ENCODE peak calls at places on chromosomes 6 and 20, in eight cellular contexts. M is SJSA1, T is hepatocyte, J is PC-9, P is endothelial cell of umbilical vein, R is spleen, F is fibroblast of lung, S is ovary. A is an unnamed sample.

GRCh38 chr6:136761227-136761922 is 30.9 kb downstream of the MAP3K5 start:
- DNase-seq in F (peak; percentile 56), R (peak; percentile 78), M (no peak), P (peak; percentile 55), T (no peak), S (no peak), J (no peak), A (peak; percentile 41)

GRCh38 chr6:6875818-6876470 is 231.8 kb upstream of the RREB1 start:
- DNase-seq in F (peak; percentile 79), J (peak; percentile 90), P (no peak), S (peak; percentile 37), T (peak; percentile 68), M (peak; percentile 9), R (no peak), A (no peak)

GRCh38 chr6:25710287-25710686 is 44.3 kb upstream of the SLC17A4 start:
- DNase-seq in F (no peak), P (no peak), M (no peak), S (no peak), T (no peak), R (no peak), J (no peak), A (no peak)

GRCh38 chr6:33595001-33595846 is 15.1 kb upstream of the BAK1 start:
- DNase-seq in T (no peak), F (peak; percentile 35), P (no peak), J (peak; percentile 63), S (no peak), R (no peak), M (no peak), A (no peak)

GRCh38 chr6:157278171-157278570 is 45.1 kb downstream of the TMEM242 start:
- DNase-seq in R (no peak), T (no peak), P (no peak), F (no peak), J (no peak), M (no peak), S (no peak), A (no peak)

GRCh38 chr6:37919417-37920157 is 100.1 kb downstream of the ZFAND3 start:
- DNase-seq in R (no peak), T (no peak), J (no peak), M (no peak), S (no peak), P (no peak), F (peak; percentile 84), A (no peak)

GRCh38 chr6:9612489-9612888 is 802.4 kb downstream of the TFAP2A start:
- DNase-seq in S (no peak), R (no peak), P (no peak), F (no peak), J (no peak), M (no peak), T (no peak), A (no peak)

GRCh38 chr20:11331096-11331495 is 586.6 kb upstream of the BTBD3 start:
- DNase-seq in F (no peak), P (peak; percentile 5), J (no peak), S (no peak), T (no peak), M (no peak), R (no peak), A (no peak)

GRCh38 chr6:27452496-27452897 is 20.4 kb downstream of the ZNF184 start:
- DNase-seq in M (peak; percentile 2), R (no peak), F (peak; percentile 21), P (no peak), T (no peak), J (no peak), S (no peak), A (no peak)

GRCh38 chr6:125201961-125202729 is 48.6 kb downstream of the TPD52L1 start:
- DNase-seq in J (peak; percentile 99), T (peak; percentile 57), R (no peak), M (peak; percentile 72), F (peak; percentile 97), S (peak; percentile 57), P (peak; percentile 77), A (peak; percentile 20)

GRCh38 chr20:16978497-16978896 is 230.3 kb downstream of the OTOR start:
- DNase-seq in R (no peak), P (no peak), J (no peak), F (no peak), M (no peak), T (no peak), S (no peak), A (no peak)

GRCh38 chr20:32574296-32575226 is 10.6 kb downstream of the NOL4L start:
- DNase-seq in S (peak; percentile 37), M (peak; percentile 84), P (peak; percentile 47), T (peak; percentile 92), R (no peak), F (peak; percentile 85), J (peak; percentile 50), A (no peak)

GRCh38 chr6:31730631-31731086 is 1.6 kb upstream of the DDAH2 start:
- DNase-seq in M (peak; percentile 22), R (peak; percentile 71), S (no peak), F (no peak), T (no peak), J (no peak), P (no peak), A (no peak)

GRCh38 chr6:31729979-31730630 is 1.0 kb upstream of the DDAH2 start:
- DNase-seq in F (peak; percentile 91), P (peak; percentile 94), M (peak; percentile 94), T (peak; percentile 97), S (peak; percentile 94), J (peak; percentile 62), R (peak; percentile 94), A (peak; percentile 97)

GRCh38 chr6:31728767-31729514 is at the start of gene DDAH2:
- DNase-seq in T (peak; percentile 31), F (no peak), R (peak; percentile 86), M (no peak), J (no peak), S (peak; percentile 45), P (no peak), A (peak; percentile 38)

GRCh38 chr6:31727717-31728671 is 1.1 kb downstream of the DDAH2 start:
- DNase-seq in S (no peak), T (no peak), F (no peak), R (peak; percentile 87), P (no peak), J (no peak), M (no peak), A (peak; percentile 49)

GRCh38 chr6:31729515-31729978 is 448 bp upstream of the DDAH2 start:
- DNase-seq in F (peak; percentile 91), S (peak; percentile 96), M (peak; percentile 98), P (peak; percentile 90), R (peak; percentile 96), T (peak; percentile 93), J (peak; percentile 78), A (peak; percentile 96)
- H3K27ac ChIP-seq in F (peak overlapping the region; percentile 76), S (peak overlapping the region; percentile 93), M (peak overlapping the region; percentile 76), P (peak overlapping the region; percentile 54), R (peak overlapping the region; percentile 79), T (peak overlapping the region; percentile 99), J (no peak overlapping the region), A (peak overlapping the region; percentile 93)

DNA sequence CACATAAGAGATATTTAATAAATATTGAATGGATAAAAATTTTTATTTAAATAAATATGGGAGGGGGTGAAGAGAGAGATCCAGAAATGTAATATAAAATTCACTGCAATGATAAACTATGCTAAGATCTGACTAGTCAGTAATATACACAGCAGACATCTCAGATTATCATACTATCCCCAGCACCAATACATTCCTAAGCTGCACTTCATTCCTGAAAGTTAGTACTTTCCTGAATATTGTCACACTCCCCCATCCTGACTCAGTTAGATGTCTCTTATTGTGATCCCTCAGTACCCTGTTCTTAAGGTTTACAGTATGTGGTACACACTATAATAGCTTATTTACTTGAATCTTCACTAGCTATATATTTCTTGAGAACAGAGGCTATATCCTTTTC is 88.3 kb upstream of the KCNQ5 start:
- DNase-seq in S (no peak), R (no peak), M (no peak), J (no peak), T (no peak), P (no peak), F (no peak), A (no peak)
- H3K27ac ChIP-seq in S (no peak overlapping the region), R (no peak overlapping the region), M (no peak overlapping the region), J (no peak overlapping the region), T (no peak overlapping the region), P (no peak overlapping the region), F (no peak overlapping the region), A (no peak overlapping the region)

DNA sequence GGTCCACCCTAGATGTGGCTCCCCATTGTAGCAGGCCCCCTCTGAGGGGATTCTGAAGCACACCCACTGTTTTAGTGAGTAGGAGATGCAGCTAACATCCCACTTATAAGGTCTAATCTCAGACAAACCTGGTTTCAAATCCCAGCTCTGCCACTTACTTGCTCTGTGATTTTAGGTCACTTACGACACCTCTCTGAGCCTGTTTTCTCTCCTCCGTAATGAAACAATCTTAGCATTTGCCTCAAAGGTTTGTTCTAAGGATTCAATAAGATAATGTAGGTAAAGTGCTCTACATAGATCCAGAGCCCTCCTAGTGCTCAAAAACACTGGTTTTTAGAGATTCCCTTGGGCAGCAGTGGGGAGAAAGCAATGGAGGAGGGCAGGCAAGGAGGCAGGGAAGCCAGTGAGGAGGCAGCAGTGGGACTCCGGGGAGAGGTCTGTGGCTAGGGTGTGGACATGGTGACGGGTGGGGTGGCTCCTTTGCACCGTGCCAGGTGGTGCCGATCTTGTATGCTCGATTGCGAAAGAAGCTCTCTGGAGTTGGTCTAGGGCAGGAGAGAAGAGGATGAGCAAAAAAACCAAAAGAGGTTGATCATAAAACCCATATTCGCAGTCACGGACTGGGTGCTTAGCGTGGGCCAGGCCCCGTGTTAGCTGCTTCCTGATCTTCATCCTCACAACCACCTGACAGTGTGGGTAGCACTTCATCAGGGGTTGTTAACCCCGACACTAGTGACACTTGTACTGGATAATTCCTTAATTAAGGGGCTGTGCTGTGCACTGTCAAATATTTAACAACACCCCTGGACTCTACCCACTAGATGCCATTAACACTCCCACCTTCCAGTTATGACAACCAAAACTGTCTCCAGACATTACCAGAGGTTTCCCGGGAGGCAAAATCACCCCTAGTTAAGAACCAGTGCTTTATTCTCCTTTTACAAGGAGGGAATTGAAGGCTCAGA is 16.8 kb upstream of the PTGIS start:
- DNase-seq in T (peak; percentile 35), P (no peak), R (no peak), F (no peak), M (no peak), S (no peak), J (peak; percentile 85), A (peak; percentile 64)
- H3K27ac ChIP-seq in T (peak overlapping the region; percentile 99), P (no peak overlapping the region), R (no peak overlapping the region), F (peak overlapping the region; percentile 67), M (no peak overlapping the region), S (peak overlapping the region; percentile 63), J (peak overlapping the region; percentile 94), A (peak overlapping the region; percentile 98)

GRCh38 chr6:135121426-135121825 is 59.7 kb upstream of the MYB start:
- DNase-seq in F (no peak), R (no peak), T (no peak), P (no peak), S (no peak), M (no peak), J (no peak), A (no peak)

GRCh38 chr6:135129139-135129867 is 51.8 kb upstream of the MYB start:
- DNase-seq in R (no peak), J (no peak), F (no peak), S (no peak), M (no peak), T (no peak), P (no peak), A (no peak)

GRCh38 chr6:135128268-135128914 is 52.7 kb upstream of the MYB start:
- DNase-seq in R (no peak), P (peak; percentile 12), M (no peak), F (no peak), T (no peak), J (no peak), S (no peak), A (no peak)

DNA sequence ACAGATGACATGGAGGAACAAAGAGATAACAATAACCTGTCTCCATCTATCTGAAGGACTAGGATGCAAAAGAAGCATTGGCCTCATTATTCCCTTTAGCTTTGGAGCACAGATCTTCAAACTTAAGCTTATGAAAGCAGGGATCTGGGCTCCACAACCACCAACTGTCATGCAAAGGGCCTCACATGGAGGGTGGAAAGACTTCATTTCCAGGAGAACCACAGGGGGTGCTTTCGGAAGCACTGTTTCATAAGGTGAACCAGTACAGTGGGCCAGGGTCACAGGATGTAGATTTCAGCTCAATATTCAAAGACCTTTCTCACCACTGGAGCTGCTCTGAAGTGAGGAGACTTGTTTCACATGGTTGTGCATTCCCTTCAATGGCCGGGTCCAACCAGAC is 55.1 kb upstream of the MYB start:
- DNase-seq in R (no peak), P (no peak), J (no peak), M (no peak), S (no peak), T (no peak), F (no peak), A (no peak)
- H3K27ac ChIP-seq in R (no peak overlapping the region), P (no peak overlapping the region), J (no peak overlapping the region), M (no peak overlapping the region), S (no peak overlapping the region), T (no peak overlapping the region), F (no peak overlapping the region), A (no peak overlapping the region)